ENCODE peak calls at places on chromosomes 7 and 10, in nine cellular contexts. O, H, F, T, U, R, N, Y and C are unnamed samples.
A peak's percentile ranks its signal among the peaks of the same experiment; 100 is the strongest.

GRCh38 chr10:43125274-43125845 is 12.9 kb upstream of the CSGALNACT2 start:
- DNase-seq in F (no peak), T (no peak), N (no peak), R (no peak), Y (no peak), O (no peak), H (no peak), U (no peak), C (peak; percentile 35)

GRCh38 chr7:99386584-99387238 is 12.2 kb downstream of the ARPC1B start:
- DNase-seq in O (peak; percentile 63), Y (no peak), H (peak; percentile 41), T (no peak), F (no peak), R (peak; percentile 60), U (no peak), N (peak; percentile 64), C (no peak)

GRCh38 chr10:12710594-12711343 is 290.7 kb downstream of the CCDC3 start:
- DNase-seq in H (peak; percentile 31), F (peak; percentile 77), O (peak; percentile 95), N (peak; percentile 90), R (peak; percentile 60), Y (peak; percentile 76), U (peak; percentile 77), T (peak; percentile 44), C (peak; percentile 83)

GRCh38 chr7:143074141-143074540 is 22.0 kb downstream of the OR6V1 start:
- DNase-seq in U (no peak), R (no peak), H (no peak), N (no peak), O (no peak), F (no peak), Y (no peak), T (no peak), C (no peak)

GRCh38 chr10:43000651-43001426 is 76.0 kb upstream of the RET start:
- DNase-seq in U (no peak), H (no peak), Y (no peak), T (no peak), O (no peak), N (no peak), F (peak; percentile 9), R (no peak), C (no peak)

GRCh38 chr10:48814933-48815332 is 124.7 kb downstream of the LRRC18 start:
- DNase-seq in U (no peak), R (peak; percentile 50), N (no peak), H (no peak), Y (no peak), O (no peak), T (no peak), F (no peak), C (no peak)

GRCh38 chr7:5598769-5599371 is 175.2 kb upstream of the TNRC18 start:
- DNase-seq in O (peak; percentile 30), F (no peak), U (no peak), T (no peak), Y (no peak), H (peak; percentile 77), N (no peak), R (no peak), C (no peak)

GRCh38 chr10:79139124-79139835 is 70.5 kb downstream of the ZMIZ1 start:
- DNase-seq in Y (no peak), O (peak; percentile 92), R (peak; percentile 96), H (no peak), U (no peak), F (peak; percentile 51), T (no peak), N (peak; percentile 84), C (no peak)

GRCh38 chr7:31175672-31176071 is 123.6 kb downstream of the ADCYAP1R1 start:
- DNase-seq in F (no peak), T (no peak), Y (no peak), U (no peak), R (peak; percentile 5), N (no peak), O (no peak), H (no peak), C (no peak)